ENCODE peak calls at places on chromosomes 16 and 17, in five cellular contexts. Y is activated effector memory CD4-positive, alpha-beta T cell treated with Interleukin-2 at 50 U/mL for 16 hours; X is tibial nerve; K is stimulated activated CD8-positive, alpha-beta memory T cell treated with anti-CD3 and anti-CD28 coated beads, Interleukin-15, amount 100 ng/mL, for 24 hours; R is KG1. L is an unnamed sample.

GRCh38 chr16:24917236-24917635 is 71.5 kb downstream of the SLC5A11 start:
- DNase-seq in Y (no peak), X (no peak), K (no peak), R (no peak), L (no peak)

GRCh38 chr16:85950519-85950918 is 51.6 kb downstream of the IRF8 start:
- DNase-seq in Y (no peak), X (no peak), K (no peak), R (no peak), L (no peak)

GRCh38 chr16:3874794-3875692 is 5.5 kb downstream of the CREBBP start:
- DNase-seq in Y (no peak), X (no peak), K (no peak), R (no peak), L (no peak)

GRCh38 chr17:32007463-32008298 is 498 bp downstream of the LRRC37B start:
- DNase-seq in Y (peak; percentile 20), X (peak; percentile 19), K (peak; percentile 13), R (peak; percentile 53), L (peak; percentile 28)

GRCh38 chr16:10182186-10182683 is at the start of gene GRIN2A:
- DNase-seq in Y (no peak), X (no peak), K (no peak), R (no peak), L (no peak)

GRCh38 chr16:81519298-81520150 is 74.9 kb downstream of the CMIP start:
- DNase-seq in Y (no peak), X (no peak), K (no peak), R (no peak), L (no peak)

GRCh38 chr16:87615621-87616041 is 13.3 kb downstream of the JPH3 start:
- DNase-seq in Y (no peak), X (no peak), K (no peak), R (no peak), L (no peak)

GRCh38 chr17:78110363-78111011 is 18.1 kb downstream of the TMC6 start:
- DNase-seq in Y (no peak), X (no peak), K (no peak), R (no peak), L (no peak)

GRCh38 chr16:86072328-86073102 is 173.6 kb downstream of the IRF8 start:
- DNase-seq in Y (no peak), X (peak; percentile 79), K (no peak), R (peak; percentile 8), L (peak; percentile 11)

GRCh38 chr16:2686912-2687507 is 4.7 kb downstream of the KCTD5 start:
- DNase-seq in Y (no peak), X (no peak), K (no peak), R (peak; percentile 84), L (no peak)

GRCh38 chr17:81948635-81949378 is 1.8 kb upstream of the MYADML2 start:
- DNase-seq in Y (no peak), X (no peak), K (no peak), R (no peak), L (no peak)

L was measured in activated gamma-delta T cell treated with Interleukin-2 at 50 U/mL for 16 hours.